ENCODE peak calls at places on chromosome 10, in four cellular contexts. J, D, M and E are unnamed samples.

GRCh38 chr10:3226960-3227724 is 54.6 kb upstream of the PITRM1 start:
- DNase-seq in J (no peak), D (peak; percentile 51), M (no peak), E (no peak)

GRCh38 chr10:132836248-132836831 is 50.4 kb upstream of the NKX6-2 start:
- DNase-seq in J (no peak), D (no peak), M (no peak), E (no peak)

GRCh38 chr10:95605163-95605562 is 44.0 kb upstream of the SORBS1 start:
- DNase-seq in J (no peak), D (no peak), M (no peak), E (no peak)

GRCh38 chr10:91220954-91221696 is 662 bp downstream of the PCGF5 start:
- DNase-seq in J (peak; percentile 62), D (peak; percentile 25), M (no peak), E (peak; percentile 31)

GRCh38 chr10:87799860-87800259 is 18.2 kb downstream of the ATAD1 start:
- DNase-seq in J (no peak), D (no peak), M (no peak), E (no peak)

GRCh38 chr10:33006342-33006887 is 48.4 kb upstream of the ITGB1 start:
- DNase-seq in J (no peak), D (no peak), M (no peak), E (no peak)

GRCh38 chr10:93465806-93466675 is 16.1 kb downstream of the MYOF start:
- DNase-seq in J (no peak), D (peak; percentile 93), M (peak; percentile 38), E (no peak)

GRCh38 chr10:94224656-94225055 is 138.1 kb downstream of the NOC3L start:
- DNase-seq in J (no peak), D (peak; percentile 42), M (no peak), E (no peak)

GRCh38 chr10:62130948-62131347 is 137.7 kb downstream of the RTKN2 start:
- DNase-seq in J (no peak), D (peak; percentile 75), M (no peak), E (no peak)

GRCh38 chr10:53489783-53490182 is 717.2 kb upstream of the MBL2 start:
- DNase-seq in J (no peak), D (no peak), M (no peak), E (no peak)

GRCh38 chr10:122044045-122044661 is 55.2 kb downstream of the TACC2 start:
- DNase-seq in J (peak; percentile 57), D (no peak), M (no peak), E (no peak)

GRCh38 chr10:117720931-117721826 is 178.6 kb downstream of the EMX2 start:
- DNase-seq in J (peak; percentile 78), D (no peak), M (no peak), E (no peak)

GRCh38 chr10:125531470-125531869 is 151.5 kb downstream of the TEX36 start:
- DNase-seq in J (peak; percentile 59), D (no peak), M (peak; percentile 54), E (no peak)

GRCh38 chr10:115026041-115026779 is 67.0 kb upstream of the ATRNL1 start:
- DNase-seq in J (no peak), D (no peak), M (peak; percentile 70), E (no peak)

GRCh38 chr10:132446661-132447445 is 49.9 kb downstream of the PWWP2B start:
- DNase-seq in J (no peak), D (peak; percentile 35), M (peak; percentile 71), E (peak; percentile 94)

GRCh38 chr10:413662-414071 is 275.8 kb downstream of the DIP2C start:
- DNase-seq in J (peak; percentile 51), D (no peak), M (no peak), E (no peak)

GRCh38 chr10:28839600-28840007 is 162.3 kb downstream of the BAMBI start:
- DNase-seq in J (no peak), D (no peak), M (peak; percentile 79), E (no peak)

GRCh38 chr10:49165940-49166803 is 22.0 kb downstream of the TMEM273 start:
- DNase-seq in J (no peak), D (no peak), M (no peak), E (no peak)

GRCh38 chr10:72322030-72322279 is 32.8 kb downstream of the DNAJB12 start:
- DNase-seq in J (no peak), D (no peak), M (no peak), E (no peak)

GRCh38 chr10:16809074-16809718 is 8.0 kb downstream of the RSU1 start:
- DNase-seq in J (peak; percentile 71), D (peak; percentile 57), M (peak; percentile 52), E (no peak)

GRCh38 chr10:67664936-67665335 is 31.1 kb downstream of the CTNNA3 start:
- DNase-seq in J (no peak), D (no peak), M (no peak), E (no peak)

GRCh38 chr10:124743188-124744046 is 761 bp downstream of the FAM53B start:
- DNase-seq in J (peak; percentile 63), D (no peak), M (no peak), E (no peak)

GRCh38 chr10:20105931-20106330 is 289.7 kb downstream of the PLXDC2 start:
- DNase-seq in J (no peak), D (peak; percentile 3), M (no peak), E (no peak)

GRCh38 chr10:91653214-91653875 is 20.5 kb upstream of the PPP1R3C start:
- DNase-seq in J (no peak), D (no peak), M (no peak), E (no peak)

GRCh38 chr10:89549510-89549909 is 14.1 kb upstream of the SLC16A12 start:
- DNase-seq in J (no peak), D (no peak), M (no peak), E (no peak)

GRCh38 chr10:119270893-119271361 is 63.6 kb downstream of the GRK5 start:
- DNase-seq in J (no peak), D (no peak), M (no peak), E (no peak)

GRCh38 chr10:48332166-48332870 is 25.8 kb downstream of the MAPK8 start:
- DNase-seq in J (no peak), D (no peak), M (no peak), E (no peak)

GRCh38 chr10:35546824-35547225 is 58.3 kb upstream of the GJD4 start:
- DNase-seq in J (peak; percentile 13), D (no peak), M (peak; percentile 5), E (no peak)

GRCh38 chr10:44995914-44996633 is 4.6 kb upstream of the ZNF22 start:
- DNase-seq in J (no peak), D (peak; percentile 29), M (no peak), E (no peak)

GRCh38 chr10:123150986-123151738 is 3.0 kb upstream of the BUB3 start:
- DNase-seq in J (peak; percentile 71), D (no peak), M (no peak), E (no peak)